ENCODE peak calls at places on chromosomes 6 and 20, in eight cellular contexts. C is G401, F is right cardiac atrium, D is HEK293T, R is ACHN, E is IMR-90, J is neuronal stem cell, N is Calu3. A is an unnamed sample.

GRCh38 chr20:34863421-34863965 is 9.2 kb downstream of the GGT7 start:
- DNase-seq in J (no peak), F (no peak), E (no peak), D (no peak), R (no peak), N (no peak), C (no peak), A (no peak)

GRCh38 chr6:37209461-37210205 is 39.7 kb downstream of the PIM1 start:
- DNase-seq in E (no peak), J (no peak), N (no peak), D (no peak), C (no peak), R (no peak), F (no peak), A (no peak)

GRCh38 chr20:46438156-46438750 is 31.8 kb upstream of the ELMO2 start:
- DNase-seq in E (peak; percentile 32), R (peak; percentile 37), F (no peak), C (peak; percentile 90), D (peak; percentile 51), N (peak; percentile 49), J (peak; percentile 15), A (peak; percentile 46)

GRCh38 chr6:109918227-109918626 is 59.9 kb upstream of the GPR6 start:
- DNase-seq in J (no peak), F (no peak), N (no peak), E (no peak), D (no peak), C (no peak), R (no peak), A (no peak)

GRCh38 chr20:50412069-50412468 is 98.1 kb upstream of the PTPN1 start:
- DNase-seq in N (peak; percentile 48), J (no peak), D (no peak), C (no peak), F (no peak), R (no peak), E (no peak), A (no peak)

GRCh38 chr6:11852061-11852619 is 73.5 kb upstream of the ADTRP start:
- DNase-seq in E (no peak), R (no peak), D (no peak), N (no peak), J (peak; percentile 20), F (no peak), C (peak; percentile 13), A (no peak)

GRCh38 chr6:157714153-157714490 is 108.9 kb upstream of the SNX9 start:
- DNase-seq in J (no peak), D (no peak), N (no peak), F (no peak), E (peak; percentile 52), C (no peak), R (no peak), A (no peak)

GRCh38 chr20:25076731-25077609 is 5.0 kb downstream of the VSX1 start:
- DNase-seq in N (peak; percentile 44), J (no peak), E (peak; percentile 1), F (no peak), C (peak; percentile 91), D (peak; percentile 34), R (peak; percentile 44), A (peak; percentile 39)

GRCh38 chr6:119653329-119653728 is 303.8 kb upstream of the MAN1A1 start:
- DNase-seq in J (no peak), E (no peak), R (no peak), F (no peak), N (no peak), C (no peak), D (no peak), A (no peak)

GRCh38 chr20:37562695-37563480 is 35.2 kb upstream of the BLCAP start:
- DNase-seq in D (no peak), N (no peak), R (no peak), E (no peak), F (no peak), C (no peak), J (no peak), A (no peak)

GRCh38 chr20:16366548-16366947 is 206.7 kb downstream of the KIF16B start:
- DNase-seq in C (no peak), D (no peak), J (no peak), N (no peak), R (no peak), E (no peak), F (no peak), A (no peak)

GRCh38 chr6:78583079-78583478 is 284.3 kb upstream of the IRAK1BP1 start:
- DNase-seq in D (no peak), N (no peak), C (no peak), R (no peak), J (no peak), F (no peak), E (no peak), A (no peak)

GRCh38 chr20:62376112-62377063 is 9.3 kb upstream of the LAMA5 start:
- DNase-seq in E (peak; percentile 32), R (no peak), N (peak; percentile 82), F (peak; percentile 55), D (no peak), C (no peak), J (peak; percentile 86), A (peak; percentile 71)

GRCh38 chr20:34215711-34216381 is 25.4 kb upstream of the ASIP start:
- DNase-seq in E (peak; percentile 67), J (peak; percentile 72), D (peak; percentile 77), C (peak; percentile 59), R (peak; percentile 72), F (peak; percentile 85), N (peak; percentile 94), A (peak; percentile 76)

GRCh38 chr6:118697554-118697953 is 46.2 kb upstream of the CEP85L start:
- DNase-seq in F (no peak), C (no peak), D (no peak), J (no peak), R (no peak), N (no peak), E (no peak), A (no peak)

GRCh38 chr6:148653138-148653776 is 93.6 kb upstream of the UST start:
- DNase-seq in N (no peak), E (no peak), C (no peak), R (peak; percentile 15), J (peak; percentile 37), F (no peak), D (no peak), A (no peak)

GRCh38 chr6:139597781-139598368 is 223.4 kb upstream of the CITED2 start:
- DNase-seq in E (peak; percentile 98), D (no peak), F (peak; percentile 76), J (no peak), R (peak; percentile 46), N (peak; percentile 11), C (no peak), A (no peak)

GRCh38 chr6:77650098-77650663 is 2.7 kb upstream of the MEI4 start:
- DNase-seq in D (peak; percentile 44), R (no peak), F (peak; percentile 48), N (peak; percentile 64), C (peak; percentile 24), J (peak; percentile 69), E (no peak), A (no peak)

GRCh38 chr6:37005061-37005810 is at the start of gene FGD2:
- DNase-seq in E (no peak), D (no peak), F (no peak), R (no peak), C (no peak), J (no peak), N (no peak), A (no peak)

GRCh38 chr6:105965042-105965760 is 120.9 kb upstream of the PRDM1 start:
- DNase-seq in F (no peak), D (no peak), J (no peak), E (no peak), C (no peak), N (no peak), R (no peak), A (no peak)

GRCh38 chr20:2451422-2451821 is 19.2 kb downstream of the SNRPB start:
- DNase-seq in C (no peak), D (no peak), E (no peak), R (no peak), J (no peak), N (no peak), F (no peak), A (no peak)

GRCh38 chr6:26553264-26553738 is 15.1 kb downstream of the HMGN4 start:
- DNase-seq in J (peak; percentile 73), C (peak; percentile 92), E (peak; percentile 75), R (peak; percentile 68), N (peak; percentile 84), F (peak; percentile 65), D (no peak), A (peak; percentile 83)

GRCh38 chr6:112113371-112113770 is 26.0 kb downstream of the FAM229B start:
- DNase-seq in C (no peak), D (no peak), R (no peak), E (peak; percentile 20), N (no peak), F (no peak), J (no peak), A (no peak)

GRCh38 chr6:99905209-99906106 is 88.6 kb downstream of the MCHR2 start:
- DNase-seq in F (no peak), E (peak; percentile 56), D (peak; percentile 63), C (peak; percentile 41), R (peak; percentile 60), N (peak; percentile 40), J (peak; percentile 31), A (peak; percentile 30)

GRCh38 chr6:2448826-2449571 is 203.6 kb upstream of the GMDS start:
- DNase-seq in N (peak; percentile 45), D (peak; percentile 73), C (peak; percentile 63), F (no peak), J (peak; percentile 65), E (peak; percentile 89), R (peak; percentile 71), A (peak; percentile 56)

GRCh38 chr6:106886444-106886843 is 88.1 kb downstream of the CD24 start:
- DNase-seq in R (no peak), C (no peak), N (no peak), D (no peak), J (no peak), F (no peak), E (no peak), A (no peak)

GRCh38 chr6:169956580-169956979 is 205.2 kb downstream of the ERMARD start:
- DNase-seq in E (no peak), R (no peak), C (no peak), F (no peak), N (no peak), D (no peak), J (no peak), A (no peak)

GRCh38 chr6:16747232-16748027 is 13.8 kb downstream of the ATXN1 start:
- DNase-seq in J (no peak), E (peak; percentile 85), R (peak; percentile 48), N (no peak), D (no peak), F (no peak), C (peak; percentile 68), A (no peak)

GRCh38 chr20:45959126-45959525 is 12.9 kb downstream of the ZNF335 start:
- DNase-seq in D (no peak), C (no peak), J (no peak), E (no peak), N (no peak), F (no peak), R (no peak), A (no peak)

GRCh38 chr20:25447671-25448070 is 40.2 kb downstream of the GINS1 start:
- DNase-seq in D (no peak), E (no peak), N (no peak), F (no peak), C (no peak), R (no peak), J (no peak), A (no peak)

GRCh38 chr6:144214622-144215401 is 64.5 kb downstream of the STX11 start:
- DNase-seq in E (no peak), R (no peak), N (no peak), F (peak; percentile 28), D (no peak), C (no peak), J (no peak), A (peak; percentile 13)

GRCh38 chr6:78599526-78599925 is 267.8 kb upstream of the IRAK1BP1 start:
- DNase-seq in F (no peak), N (no peak), J (no peak), R (no peak), D (no peak), E (peak; percentile 43), C (no peak), A (no peak)

GRCh38 chr6:157464653-157465535 is 83.9 kb downstream of the ZDHHC14 start:
- DNase-seq in R (no peak), D (no peak), J (no peak), C (peak; percentile 55), N (no peak), E (no peak), F (peak; percentile 49), A (no peak)

GRCh38 chr20:11101243-11101642 is 427.4 kb upstream of the JAG1 start:
- DNase-seq in C (no peak), N (no peak), D (no peak), J (no peak), E (peak; percentile 67), F (no peak), R (no peak), A (no peak)